ENCODE peak calls at places on chromosomes 7 and 10, in six cellular contexts. One of them, this sample, is unnamed.

GRCh38 chr7:10974717-10975032 is 1.0 kb downstream of the PHF14 start:
- DNase-seq in fibroblast of lung: no peak
- DNase-seq in left ventricle myocardium inferior: no peak
- DNase-seq in mammary epithelial cell: peak; percentile 36
- DNase-seq in heart right ventricle: no peak
- DNase-seq in astrocyte of the spinal cord: no peak
- DNase-seq in this sample: no peak

GRCh38 chr10:91798736-91799579 is 732 bp downstream of the TNKS2 start:
- DNase-seq in fibroblast of lung: peak; percentile 58
- DNase-seq in left ventricle myocardium inferior: peak; percentile 32
- DNase-seq in mammary epithelial cell: peak; percentile 64
- DNase-seq in heart right ventricle: no peak
- DNase-seq in astrocyte of the spinal cord: peak; percentile 50
- DNase-seq in this sample: peak; percentile 70

GRCh38 chr10:34931216-34931615 is 116.1 kb upstream of the PARD3 start:
- DNase-seq in fibroblast of lung: no peak
- DNase-seq in left ventricle myocardium inferior: no peak
- DNase-seq in mammary epithelial cell: no peak
- DNase-seq in heart right ventricle: no peak
- DNase-seq in astrocyte of the spinal cord: no peak
- DNase-seq in this sample: no peak

GRCh38 chr7:26369519-26370385 is 78.1 kb downstream of the SNX10 start:
- DNase-seq in fibroblast of lung: peak; percentile 60
- DNase-seq in left ventricle myocardium inferior: no peak
- DNase-seq in mammary epithelial cell: peak; percentile 39
- DNase-seq in heart right ventricle: no peak
- DNase-seq in astrocyte of the spinal cord: peak; percentile 54
- DNase-seq in this sample: peak; percentile 63

GRCh38 chr7:142539901-142540300 is 209.4 kb upstream of the PRSS1 start:
- DNase-seq in fibroblast of lung: peak; percentile 69
- DNase-seq in left ventricle myocardium inferior: no peak
- DNase-seq in mammary epithelial cell: peak; percentile 63
- DNase-seq in heart right ventricle: no peak
- DNase-seq in astrocyte of the spinal cord: peak; percentile 78
- DNase-seq in this sample: no peak

GRCh38 chr10:55370021-55370420 is 569.0 kb upstream of the PCDH15 start:
- DNase-seq in fibroblast of lung: peak; percentile 42
- DNase-seq in left ventricle myocardium inferior: no peak
- DNase-seq in mammary epithelial cell: no peak
- DNase-seq in heart right ventricle: no peak
- DNase-seq in astrocyte of the spinal cord: peak; percentile 73
- DNase-seq in this sample: no peak

GRCh38 chr10:132223156-132223590 is 36.4 kb downstream of the DPYSL4 start:
- DNase-seq in fibroblast of lung: peak; percentile 83
- DNase-seq in left ventricle myocardium inferior: peak; percentile 78
- DNase-seq in mammary epithelial cell: peak; percentile 55
- DNase-seq in heart right ventricle: peak; percentile 80
- DNase-seq in astrocyte of the spinal cord: peak; percentile 64
- DNase-seq in this sample: peak; percentile 17

GRCh38 chr10:7409045-7409731 is 1.6 kb downstream of the SFMBT2 start:
- DNase-seq in fibroblast of lung: peak; percentile 66
- DNase-seq in left ventricle myocardium inferior: peak; percentile 29
- DNase-seq in mammary epithelial cell: no peak
- DNase-seq in heart right ventricle: peak; percentile 37
- DNase-seq in astrocyte of the spinal cord: no peak
- DNase-seq in this sample: peak; percentile 45

GRCh38 chr10:116836087-116836486 is 13.2 kb upstream of the ENO4 start:
- DNase-seq in fibroblast of lung: no peak
- DNase-seq in left ventricle myocardium inferior: no peak
- DNase-seq in mammary epithelial cell: no peak
- DNase-seq in heart right ventricle: no peak
- DNase-seq in astrocyte of the spinal cord: no peak
- DNase-seq in this sample: no peak

GRCh38 chr10:116835658-116836057 is 13.6 kb upstream of the ENO4 start:
- DNase-seq in fibroblast of lung: no peak
- DNase-seq in left ventricle myocardium inferior: no peak
- DNase-seq in mammary epithelial cell: no peak
- DNase-seq in heart right ventricle: no peak
- DNase-seq in astrocyte of the spinal cord: no peak
- DNase-seq in this sample: no peak

GRCh38 chr10:116838143-116838725 is 11.1 kb upstream of the ENO4 start:
- DNase-seq in fibroblast of lung: no peak
- DNase-seq in left ventricle myocardium inferior: no peak
- DNase-seq in mammary epithelial cell: no peak
- DNase-seq in heart right ventricle: no peak
- DNase-seq in astrocyte of the spinal cord: no peak
- DNase-seq in this sample: no peak

GRCh38 chr10:116833986-116834760 is 15.1 kb upstream of the ENO4 start:
- DNase-seq in fibroblast of lung: no peak
- DNase-seq in left ventricle myocardium inferior: no peak
- DNase-seq in mammary epithelial cell: no peak
- DNase-seq in heart right ventricle: no peak
- DNase-seq in astrocyte of the spinal cord: no peak
- DNase-seq in this sample: no peak

GRCh38 chr10:116836902-116837513 is 12.3 kb upstream of the ENO4 start:
- DNase-seq in fibroblast of lung: peak; percentile 45
- DNase-seq in left ventricle myocardium inferior: no peak
- DNase-seq in mammary epithelial cell: no peak
- DNase-seq in heart right ventricle: no peak
- DNase-seq in astrocyte of the spinal cord: no peak
- DNase-seq in this sample: no peak
- H3K4me3 ChIP-seq in fibroblast of lung: no peak overlapping the region
- H3K4me3 ChIP-seq in left ventricle myocardium inferior: no peak overlapping the region
- H3K4me3 ChIP-seq in mammary epithelial cell: no peak overlapping the region
- H3K4me3 ChIP-seq in heart right ventricle: no peak overlapping the region
- H3K4me3 ChIP-seq in astrocyte of the spinal cord: no peak overlapping the region
- H3K4me3 ChIP-seq in this sample: no peak overlapping the region

GRCh38 chr7:44100458-44101303 is 3.5 kb upstream of the AEBP1 start:
- DNase-seq in fibroblast of lung: peak; percentile 88
- DNase-seq in left ventricle myocardium inferior: no peak
- DNase-seq in mammary epithelial cell: no peak
- DNase-seq in heart right ventricle: no peak
- DNase-seq in astrocyte of the spinal cord: peak; percentile 89
- DNase-seq in this sample: peak; percentile 84
- H3K4me3 ChIP-seq in fibroblast of lung: no peak overlapping the region
- H3K4me3 ChIP-seq in left ventricle myocardium inferior: no peak overlapping the region
- H3K4me3 ChIP-seq in mammary epithelial cell: no peak overlapping the region
- H3K4me3 ChIP-seq in heart right ventricle: no peak overlapping the region
- H3K4me3 ChIP-seq in astrocyte of the spinal cord: no peak overlapping the region
- H3K4me3 ChIP-seq in this sample: peak overlapping the region; percentile 53

GRCh38 chr7:55111007-55111406 is 92.2 kb downstream of the EGFR start:
- DNase-seq in fibroblast of lung: peak; percentile 80
- DNase-seq in left ventricle myocardium inferior: no peak
- DNase-seq in mammary epithelial cell: peak; percentile 85
- DNase-seq in heart right ventricle: no peak
- DNase-seq in astrocyte of the spinal cord: peak; percentile 86
- DNase-seq in this sample: no peak
- H3K4me3 ChIP-seq in fibroblast of lung: peak overlapping the region; percentile 31
- H3K4me3 ChIP-seq in left ventricle myocardium inferior: no peak overlapping the region
- H3K4me3 ChIP-seq in mammary epithelial cell: peak overlapping the region; percentile 8
- H3K4me3 ChIP-seq in heart right ventricle: no peak overlapping the region
- H3K4me3 ChIP-seq in astrocyte of the spinal cord: no peak overlapping the region
- H3K4me3 ChIP-seq in this sample: no peak overlapping the region

GRCh38 chr10:129631011-129631410 is 164.0 kb downstream of the MGMT start:
- DNase-seq in fibroblast of lung: peak; percentile 14
- DNase-seq in left ventricle myocardium inferior: no peak
- DNase-seq in mammary epithelial cell: no peak
- DNase-seq in heart right ventricle: no peak
- DNase-seq in astrocyte of the spinal cord: no peak
- DNase-seq in this sample: no peak
- H3K4me3 ChIP-seq in fibroblast of lung: no peak overlapping the region
- H3K4me3 ChIP-seq in left ventricle myocardium inferior: no peak overlapping the region
- H3K4me3 ChIP-seq in mammary epithelial cell: no peak overlapping the region
- H3K4me3 ChIP-seq in heart right ventricle: no peak overlapping the region
- H3K4me3 ChIP-seq in astrocyte of the spinal cord: no peak overlapping the region
- H3K4me3 ChIP-seq in this sample: no peak overlapping the region

GRCh38 chr10:103890194-103890658 is 27.8 kb downstream of the STN1 start:
- DNase-seq in fibroblast of lung: no peak
- DNase-seq in left ventricle myocardium inferior: peak; percentile 35
- DNase-seq in mammary epithelial cell: peak; percentile 82
- DNase-seq in heart right ventricle: no peak
- DNase-seq in astrocyte of the spinal cord: no peak
- DNase-seq in this sample: no peak

GRCh38 chr10:103885617-103886016 is 30.2 kb upstream of the SH3PXD2A start:
- DNase-seq in fibroblast of lung: peak; percentile 33
- DNase-seq in left ventricle myocardium inferior: no peak
- DNase-seq in mammary epithelial cell: no peak
- DNase-seq in heart right ventricle: no peak
- DNase-seq in astrocyte of the spinal cord: peak; percentile 88
- DNase-seq in this sample: no peak

GRCh38 chr10:103889121-103889720 is 28.8 kb downstream of the STN1 start:
- DNase-seq in fibroblast of lung: no peak
- DNase-seq in left ventricle myocardium inferior: no peak
- DNase-seq in mammary epithelial cell: no peak
- DNase-seq in heart right ventricle: no peak
- DNase-seq in astrocyte of the spinal cord: no peak
- DNase-seq in this sample: no peak

GRCh38 chr10:103890688-103891087 is 27.3 kb downstream of the STN1 start:
- DNase-seq in fibroblast of lung: no peak
- DNase-seq in left ventricle myocardium inferior: no peak
- DNase-seq in mammary epithelial cell: no peak
- DNase-seq in heart right ventricle: no peak
- DNase-seq in astrocyte of the spinal cord: no peak
- DNase-seq in this sample: no peak

DNA sequence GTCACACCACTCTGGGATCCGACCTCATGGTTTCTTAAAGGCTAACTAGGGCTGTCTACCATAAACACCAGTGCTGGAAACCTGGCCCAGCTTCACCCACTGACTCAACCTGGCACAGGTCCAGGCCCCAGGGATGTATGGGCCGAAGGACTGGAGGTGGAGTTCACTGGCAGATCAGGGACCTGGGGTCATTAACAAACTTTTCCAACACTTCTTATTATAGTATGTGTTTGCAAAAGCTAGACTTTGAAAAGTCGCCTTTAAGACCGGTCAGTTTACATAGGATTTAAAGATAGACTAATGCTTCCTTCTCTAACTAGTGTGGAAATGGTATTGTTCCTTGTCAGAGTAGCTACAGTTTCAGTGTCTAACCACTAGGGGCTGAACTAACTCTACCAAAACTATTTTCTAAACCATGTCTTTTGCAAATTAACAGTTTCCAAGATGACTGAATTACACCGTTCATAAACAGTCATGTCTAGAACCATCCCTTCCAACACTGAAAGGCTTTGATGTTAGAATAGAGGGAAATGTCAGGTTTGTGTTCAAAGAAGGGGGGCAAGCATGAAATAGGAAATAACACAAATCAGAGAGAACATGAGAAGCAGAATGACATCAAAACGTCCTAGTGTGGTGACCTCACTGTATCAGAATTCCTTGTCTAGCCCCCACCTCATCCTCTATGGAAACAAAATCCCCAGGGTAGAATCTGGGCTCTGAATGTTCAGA is 29.7 kb downstream of the STN1 start:
- DNase-seq in fibroblast of lung: peak; percentile 96
- DNase-seq in left ventricle myocardium inferior: peak; percentile 50
- DNase-seq in mammary epithelial cell: peak; percentile 79
- DNase-seq in heart right ventricle: peak; percentile 54
- DNase-seq in astrocyte of the spinal cord: peak; percentile 95
- DNase-seq in this sample: peak; percentile 53
- H3K4me3 ChIP-seq in fibroblast of lung: no peak overlapping the region
- H3K4me3 ChIP-seq in left ventricle myocardium inferior: no peak overlapping the region
- H3K4me3 ChIP-seq in mammary epithelial cell: no peak overlapping the region
- H3K4me3 ChIP-seq in heart right ventricle: no peak overlapping the region
- H3K4me3 ChIP-seq in astrocyte of the spinal cord: no peak overlapping the region
- H3K4me3 ChIP-seq in this sample: no peak overlapping the region

DNA sequence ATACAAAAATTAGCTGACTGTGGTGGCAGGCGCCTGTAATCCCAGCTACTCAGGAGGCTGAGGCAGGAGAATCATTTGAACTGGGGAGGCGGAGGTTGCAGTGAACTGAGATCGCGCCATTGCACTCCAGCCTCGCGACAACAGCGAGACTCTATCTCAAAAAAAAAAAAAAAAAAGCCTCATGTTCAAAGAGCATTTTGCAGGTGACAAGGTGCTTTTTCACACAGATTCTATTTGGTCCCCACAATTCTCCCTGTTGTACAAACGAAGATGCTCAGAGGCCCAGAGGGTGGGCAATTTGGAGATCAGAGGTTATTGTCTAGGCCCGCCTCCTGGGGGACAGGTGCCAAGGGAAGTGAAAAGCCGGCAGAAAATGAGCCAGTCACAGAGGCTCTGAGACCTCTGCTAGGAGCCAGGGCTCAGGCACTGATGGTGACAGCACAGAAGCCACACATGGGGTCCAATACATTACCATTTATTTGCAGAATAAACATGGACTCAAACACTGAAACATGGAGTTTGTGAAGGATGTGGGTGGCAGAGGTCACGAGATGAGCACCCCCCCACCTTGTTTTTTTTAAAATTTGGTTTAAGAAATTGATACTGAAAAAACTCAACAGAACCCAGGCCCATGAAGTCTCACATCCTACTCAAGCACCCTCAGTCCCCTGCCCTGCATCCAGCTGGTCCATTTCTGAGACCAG is 882 bp upstream of the GAL3ST4 start:
- DNase-seq in fibroblast of lung: no peak
- DNase-seq in left ventricle myocardium inferior: no peak
- DNase-seq in mammary epithelial cell: no peak
- DNase-seq in heart right ventricle: no peak
- DNase-seq in astrocyte of the spinal cord: no peak
- DNase-seq in this sample: peak; percentile 43
- H3K4me3 ChIP-seq in fibroblast of lung: no peak overlapping the region
- H3K4me3 ChIP-seq in left ventricle myocardium inferior: peak overlapping the region; percentile 62
- H3K4me3 ChIP-seq in mammary epithelial cell: no peak overlapping the region
- H3K4me3 ChIP-seq in heart right ventricle: peak overlapping the region; percentile 51
- H3K4me3 ChIP-seq in astrocyte of the spinal cord: no peak overlapping the region
- H3K4me3 ChIP-seq in this sample: no peak overlapping the region

DNA sequence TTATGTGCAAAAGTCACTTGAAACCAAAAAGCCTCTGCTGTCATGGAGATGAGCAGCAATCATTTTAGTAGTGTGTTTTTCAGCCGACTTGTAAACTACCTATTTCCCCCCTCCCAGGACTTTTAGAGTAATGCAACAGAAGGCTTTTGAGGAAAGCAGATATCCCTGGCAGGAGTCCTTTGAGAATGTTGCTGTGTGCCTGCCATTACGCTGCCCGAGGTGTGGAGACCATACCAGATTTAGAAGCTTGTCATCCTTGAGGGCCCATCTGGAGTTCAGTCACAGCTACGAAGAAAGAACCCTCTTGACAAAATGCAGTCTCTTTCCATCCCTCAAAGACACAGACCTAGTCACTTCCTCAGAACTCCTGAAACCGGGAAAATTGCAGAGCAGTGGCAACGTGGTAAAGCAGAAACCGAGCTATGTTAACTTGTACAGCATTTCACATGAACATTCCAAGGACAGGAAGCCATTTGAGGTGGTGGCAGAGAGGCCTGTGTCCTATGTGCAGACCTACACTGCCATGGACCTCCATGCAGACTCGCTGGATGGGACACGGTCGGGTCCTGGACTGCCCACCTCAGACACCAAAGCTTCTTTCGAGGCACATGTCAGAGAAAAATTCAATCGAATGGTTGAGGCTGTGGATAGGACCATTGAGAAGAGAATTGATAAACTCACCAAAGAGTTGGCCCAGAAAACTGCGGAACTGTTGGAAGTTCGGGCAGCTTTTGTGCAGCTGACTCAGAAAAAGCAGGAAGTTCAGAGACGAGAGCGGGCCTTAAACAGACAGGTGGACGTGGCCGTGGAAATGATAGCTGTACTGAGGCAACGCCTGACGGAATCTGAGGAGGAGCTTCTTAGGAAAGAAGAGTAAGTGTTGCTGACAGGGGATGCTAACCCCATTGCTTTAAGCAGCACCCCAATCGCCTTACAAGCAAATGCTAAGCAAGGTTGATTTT is 2.2 kb downstream of the ZNF365 start:
- DNase-seq in fibroblast of lung: no peak
- DNase-seq in left ventricle myocardium inferior: no peak
- DNase-seq in mammary epithelial cell: no peak
- DNase-seq in heart right ventricle: no peak
- DNase-seq in astrocyte of the spinal cord: no peak
- DNase-seq in this sample: no peak
- H3K4me3 ChIP-seq in fibroblast of lung: no peak overlapping the region
- H3K4me3 ChIP-seq in left ventricle myocardium inferior: no peak overlapping the region
- H3K4me3 ChIP-seq in mammary epithelial cell: no peak overlapping the region
- H3K4me3 ChIP-seq in heart right ventricle: no peak overlapping the region
- H3K4me3 ChIP-seq in astrocyte of the spinal cord: no peak overlapping the region
- H3K4me3 ChIP-seq in this sample: no peak overlapping the region

This sample was measured in OCI-LY7.